ENCODE peak calls at places on chromosomes 12 and 14, in nine cellular contexts. Z, P, D, M, G, E, T, O and S are unnamed samples.
A peak's percentile ranks its signal among the peaks of the same experiment; 100 is the strongest.

GRCh38 chr12:88925370-88925915 is 345.2 kb upstream of the KITLG start:
- DNase-seq in T (no peak), E (no peak), M (no peak), Z (no peak), P (no peak), O (no peak), D (no peak), G (no peak), S (no peak)

GRCh38 chr14:58605465-58605864 is 32.3 kb upstream of the DACT1 start:
- DNase-seq in G (no peak), O (no peak), E (no peak), D (no peak), M (no peak), Z (no peak), P (no peak), T (no peak), S (no peak)

GRCh38 chr14:104085032-104085888 is at the start of gene ASPG:
- DNase-seq in T (no peak), E (no peak), O (peak; percentile 75), D (peak; percentile 35), Z (no peak), G (peak; percentile 93), P (no peak), M (peak; percentile 35), S (peak; percentile 74)

GRCh38 chr12:108730337-108731104 is 797 bp downstream of the CORO1C start:
- DNase-seq in O (peak; percentile 87), G (peak; percentile 77), E (peak; percentile 13), M (peak; percentile 17), T (peak; percentile 12), Z (peak; percentile 43), P (no peak), D (peak; percentile 73), S (peak; percentile 86)

GRCh38 chr14:51094282-51094821 is 553 bp downstream of the TRIM9 start:
- DNase-seq in P (no peak), G (no peak), O (no peak), D (peak; percentile 49), Z (peak; percentile 43), T (no peak), E (no peak), M (no peak), S (peak; percentile 62)

GRCh38 chr14:89827260-89827659 is 127.3 kb downstream of the EFCAB11 start:
- DNase-seq in D (no peak), E (no peak), O (no peak), Z (no peak), T (no peak), G (no peak), P (no peak), M (no peak), S (no peak)

GRCh38 chr12:41234672-41235071 is 46.6 kb downstream of the PDZRN4 start:
- DNase-seq in E (no peak), M (no peak), T (no peak), D (no peak), O (no peak), P (no peak), G (no peak), Z (no peak), S (no peak)

GRCh38 chr12:104793968-104794367 is 164.1 kb downstream of the SLC41A2 start:
- DNase-seq in G (no peak), T (no peak), M (no peak), E (no peak), D (no peak), Z (no peak), P (no peak), O (no peak), S (no peak)

GRCh38 chr14:54718046-54718445 is 151.1 kb downstream of the SAMD4A start:
- DNase-seq in G (no peak), E (no peak), Z (no peak), T (no peak), D (no peak), O (no peak), P (no peak), M (no peak), S (no peak)

GRCh38 chr12:127389923-127390322 is 877.0 kb upstream of the TMEM132C start:
- DNase-seq in M (no peak), G (no peak), T (no peak), D (no peak), P (no peak), O (no peak), Z (no peak), E (no peak), S (no peak)

GRCh38 chr12:124385219-124385969 is 90.5 kb downstream of the RFLNA start:
- DNase-seq in T (no peak), G (no peak), O (no peak), E (no peak), M (no peak), Z (no peak), D (no peak), P (no peak), S (no peak)